ENCODE peak calls at places on chromosomes 2 and 18, in four cellular contexts. Y is breast epithelium, W is transverse colon, K is heart left ventricle. N is an unnamed sample.

GRCh38 chr2:112640800-112641675 is 4.7 kb upstream of the SLC20A1 start:
- DNase-seq in Y (no peak), W (no peak), K (peak), N (no peak)

GRCh38 chr2:55885129-55885943 is 38.2 kb downstream of the EFEMP1 start:
- DNase-seq in Y (no peak), W (no peak), K (no peak), N (no peak)

GRCh38 chr2:10452334-10452733 is 4.2 kb upstream of the ODC1 start:
- DNase-seq in Y (peak), W (peak), K (no peak), N (no peak)

GRCh38 chr2:64601785-64602391 is 51.8 kb downstream of the SERTAD2 start:
- DNase-seq in Y (no peak), W (no peak), K (no peak), N (no peak)

GRCh38 chr18:21598726-21599584 is 1.5 kb downstream of the ESCO1 start:
- DNase-seq in Y (no peak), W (peak), K (no peak), N (peak)

GRCh38 chr2:121790276-121790956 is 35.0 kb downstream of the TSN start:
- DNase-seq in Y (no peak), W (no peak), K (no peak), N (no peak)

GRCh38 chr2:174336403-174337336 is 1.9 kb downstream of the SP9 start:
- DNase-seq in Y (no peak), W (peak), K (no peak), N (no peak)

GRCh38 chr2:207334631-207335371 is 169.1 kb upstream of the KLF7 start:
- DNase-seq in Y (peak), W (peak), K (peak), N (peak)

GRCh38 chr18:23890589-23890988 is 124.0 kb upstream of the TTC39C start:
- DNase-seq in Y (no peak), W (no peak), K (no peak), N (no peak)

GRCh38 chr2:11507517-11507916 is 26.3 kb upstream of the GREB1 start:
- DNase-seq in Y (no peak), W (no peak), K (no peak), N (no peak)
- H3K27ac ChIP-seq in Y (no peak), W (peak), K (no peak), N (peak)

GRCh38 chr2:219851169-219851568 is 223.7 kb downstream of the SLC4A3 start:
- DNase-seq in Y (no peak), W (no peak), K (no peak), N (no peak)

GRCh38 chr2:219856602-219857001 is 229.2 kb downstream of the SLC4A3 start:
- DNase-seq in Y (no peak), W (no peak), K (no peak), N (no peak)

GRCh38 chr2:219851801-219852481 is 224.5 kb downstream of the SLC4A3 start:
- DNase-seq in Y (no peak), W (no peak), K (no peak), N (peak)
- H3K4me3 ChIP-seq in Y (peak), W (peak), K (no peak), N (no peak)

DNA sequence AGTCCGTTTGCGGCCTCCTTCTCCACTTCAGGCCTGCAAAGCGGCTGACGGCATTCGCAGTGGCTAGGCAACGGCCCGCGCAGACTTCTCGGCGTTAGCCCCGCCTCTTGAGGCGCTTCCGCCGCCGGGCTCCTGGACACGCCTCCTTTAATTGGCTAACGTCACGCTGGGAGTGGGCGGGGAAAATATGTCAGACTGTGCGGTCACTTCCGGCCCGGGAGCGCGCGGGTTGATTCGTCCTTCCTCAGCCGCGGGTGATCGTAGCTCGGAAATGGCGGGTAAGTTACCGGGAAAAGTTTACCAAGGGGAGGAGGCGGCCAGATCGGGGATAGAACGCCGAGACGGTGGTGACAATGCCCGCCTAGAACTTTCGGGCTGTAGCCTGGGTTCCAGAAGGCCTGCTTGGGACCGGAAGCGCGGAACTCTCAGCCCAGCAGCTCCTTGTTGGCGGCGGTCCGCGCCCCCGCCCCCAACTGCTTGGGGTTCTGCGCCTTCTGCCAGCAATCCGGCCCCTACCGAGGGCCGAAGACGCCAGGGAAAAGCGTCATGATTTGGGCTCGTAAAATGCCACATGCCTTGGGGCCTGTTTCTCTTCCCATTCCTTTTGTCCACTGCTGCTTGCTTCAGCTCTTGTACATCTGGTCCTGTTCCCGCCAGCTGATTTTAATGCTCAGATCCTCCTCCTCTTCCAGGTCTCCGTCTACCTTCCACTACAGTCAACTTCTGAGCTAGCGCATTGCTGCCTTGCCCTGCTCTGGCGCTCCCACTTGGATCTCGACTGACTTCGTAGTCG is at the start of gene HAT1:
- DNase-seq in Y (peak), W (peak), K (peak), N (peak)
- TF ChIP-seq POLR2A in Y (no peak), W (peak), K (no peak), N (no peak)

DNA sequence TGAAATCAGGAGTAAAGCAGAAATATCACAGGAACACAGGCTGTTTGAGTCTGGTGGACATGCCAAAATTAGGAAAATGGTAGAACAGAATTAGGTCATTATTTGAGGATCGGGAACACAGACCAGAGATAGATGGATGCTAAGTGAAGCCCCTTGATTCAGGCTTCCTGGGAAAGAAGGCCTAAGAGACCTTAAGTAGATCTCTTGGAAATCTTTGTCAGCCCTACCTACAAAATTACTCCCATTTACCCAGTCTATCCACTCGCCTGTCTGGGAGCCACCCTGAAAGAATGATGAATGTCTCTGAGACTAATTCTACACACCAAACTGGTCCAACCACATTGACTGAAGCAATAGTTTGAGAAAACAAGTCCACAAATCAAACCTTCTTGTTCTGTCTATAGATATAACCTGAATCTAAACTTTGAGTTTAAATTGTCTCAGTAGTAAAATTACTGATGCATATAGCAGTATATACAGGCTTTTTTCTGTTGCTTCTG is 36.6 kb upstream of the TANK start:
- DNase-seq in Y (no peak), W (no peak), K (no peak), N (no peak)
- H3K27ac ChIP-seq in Y (peak), W (peak), K (peak), N (peak)

DNA sequence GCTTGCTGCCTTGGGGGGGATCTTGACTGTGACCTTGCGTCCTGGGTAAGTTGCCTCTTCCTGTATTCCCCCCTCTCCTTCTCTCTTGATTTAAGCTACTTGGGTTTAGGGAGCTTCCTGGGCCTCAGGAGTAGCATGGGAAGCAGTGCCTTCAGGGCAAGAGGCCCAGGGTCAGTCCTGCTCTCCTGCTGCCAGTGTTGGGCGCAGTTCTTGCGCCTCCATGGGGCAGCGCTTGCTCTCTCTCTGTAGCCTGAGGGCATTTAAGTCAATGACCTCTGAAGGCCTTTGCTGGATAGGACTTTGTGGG is 164.1 kb downstream of the LDLRAD4 start:
- DNase-seq in Y (no peak), W (no peak), K (no peak), N (no peak)
- H3K4me3 ChIP-seq in Y (peak), W (no peak), K (no peak), N (no peak)

DNA sequence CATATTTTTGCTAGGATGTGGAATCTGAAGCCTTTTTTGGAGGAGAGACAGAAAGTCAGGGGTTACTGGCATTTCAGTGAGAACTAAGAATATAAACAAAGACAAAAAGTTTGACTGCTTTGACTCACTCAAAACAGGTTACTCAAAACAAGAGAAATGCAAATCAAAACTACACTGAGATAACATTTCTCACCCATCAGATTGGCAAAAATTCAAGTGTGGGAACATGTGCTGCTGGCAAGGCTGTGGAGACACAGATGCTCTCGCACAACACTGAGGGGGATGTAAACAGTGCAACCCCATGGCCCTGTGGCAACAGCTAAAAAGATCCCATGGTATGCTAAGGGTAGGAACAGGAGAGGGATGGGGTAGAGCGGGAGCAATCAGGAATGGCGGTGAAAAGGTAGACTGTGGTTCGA is 86.6 kb downstream of the DTNB start:
- DNase-seq in Y (no peak), W (no peak), K (no peak), N (no peak)
- TF ChIP-seq POLR2A in Y (no peak), W (no peak), K (no peak), N (no peak)

GRCh38 chr2:128378231-128379020 is 59.8 kb upstream of the HS6ST1 start:
- DNase-seq in Y (no peak), W (peak), K (no peak), N (no peak)
- H3K27ac ChIP-seq in Y (peak), W (peak), K (peak), N (peak)

N was measured in testis.